ENCODE peak calls at places on chromosomes 6 and 20, in nine cellular contexts. One of them, this sample, is unnamed.

GRCh38 chr6:149059557-149059956 is 258.0 kb upstream of the TAB2 start:
- DNase-seq in cardiac fibroblast: no peak
- DNase-seq in upper lobe of right lung: no peak
- DNase-seq in HFFc6: no peak
- DNase-seq in SK-N-SH: no peak
- DNase-seq in PC-9: no peak
- DNase-seq in spleen: no peak
- DNase-seq in MM.1S: no peak
- DNase-seq in A549: no peak
- DNase-seq in this sample: no peak

GRCh38 chr6:113635222-113635970 is 221.7 kb upstream of the MARCKS start:
- DNase-seq in cardiac fibroblast: no peak
- DNase-seq in HFFc6: no peak
- DNase-seq in spleen: no peak
- DNase-seq in MM.1S: no peak
- DNase-seq in upper lobe of right lung: no peak
- DNase-seq in A549: no peak
- DNase-seq in SK-N-SH: no peak
- DNase-seq in PC-9: no peak
- DNase-seq in this sample: no peak

GRCh38 chr6:139990865-139991264 is 616.4 kb upstream of the CITED2 start:
- DNase-seq in A549: no peak
- DNase-seq in MM.1S: no peak
- DNase-seq in PC-9: no peak
- DNase-seq in spleen: no peak
- DNase-seq in upper lobe of right lung: no peak
- DNase-seq in cardiac fibroblast: peak; percentile 54
- DNase-seq in HFFc6: no peak
- DNase-seq in SK-N-SH: no peak
- DNase-seq in this sample: no peak

GRCh38 chr6:29943053-29943966 is 978 bp downstream of the HLA-A start:
- DNase-seq in spleen: peak; percentile 84
- DNase-seq in SK-N-SH: peak; percentile 50
- DNase-seq in HFFc6: no peak
- DNase-seq in cardiac fibroblast: no peak
- DNase-seq in PC-9: no peak
- DNase-seq in upper lobe of right lung: no peak
- DNase-seq in MM.1S: no peak
- DNase-seq in A549: no peak
- DNase-seq in this sample: no peak

GRCh38 chr6:167077241-167077932 is 45.5 kb upstream of the CCR6 start:
- DNase-seq in SK-N-SH: no peak
- DNase-seq in A549: no peak
- DNase-seq in PC-9: no peak
- DNase-seq in HFFc6: no peak
- DNase-seq in cardiac fibroblast: no peak
- DNase-seq in upper lobe of right lung: no peak
- DNase-seq in spleen: no peak
- DNase-seq in MM.1S: no peak
- DNase-seq in this sample: no peak

GRCh38 chr20:35796556-35796955 is 24.7 kb downstream of the PHF20 start:
- DNase-seq in A549: no peak
- DNase-seq in SK-N-SH: no peak
- DNase-seq in upper lobe of right lung: no peak
- DNase-seq in HFFc6: no peak
- DNase-seq in cardiac fibroblast: no peak
- DNase-seq in PC-9: no peak
- DNase-seq in spleen: no peak
- DNase-seq in MM.1S: no peak
- DNase-seq in this sample: no peak

GRCh38 chr6:51514396-51515051 is 572.9 kb downstream of the PKHD1 start:
- DNase-seq in A549: no peak
- DNase-seq in HFFc6: no peak
- DNase-seq in PC-9: no peak
- DNase-seq in upper lobe of right lung: no peak
- DNase-seq in cardiac fibroblast: no peak
- DNase-seq in SK-N-SH: no peak
- DNase-seq in MM.1S: no peak
- DNase-seq in spleen: no peak
- DNase-seq in this sample: no peak

GRCh38 chr6:138289739-138290138 is 71.4 kb upstream of the PBOV1 start:
- DNase-seq in HFFc6: no peak
- DNase-seq in MM.1S: peak; percentile 30
- DNase-seq in A549: peak; percentile 6
- DNase-seq in cardiac fibroblast: no peak
- DNase-seq in SK-N-SH: peak; percentile 28
- DNase-seq in spleen: peak; percentile 60
- DNase-seq in PC-9: no peak
- DNase-seq in upper lobe of right lung: no peak
- DNase-seq in this sample: no peak

GRCh38 chr20:63539441-63540370 is 2.5 kb upstream of the PTK6 start:
- DNase-seq in HFFc6: no peak
- DNase-seq in PC-9: no peak
- DNase-seq in cardiac fibroblast: no peak
- DNase-seq in A549: no peak
- DNase-seq in SK-N-SH: no peak
- DNase-seq in spleen: no peak
- DNase-seq in upper lobe of right lung: no peak
- DNase-seq in MM.1S: no peak
- DNase-seq in this sample: no peak

GRCh38 chr20:61014486-61014885 is 237.6 kb upstream of the CDH4 start:
- DNase-seq in HFFc6: no peak
- DNase-seq in upper lobe of right lung: no peak
- DNase-seq in MM.1S: no peak
- DNase-seq in SK-N-SH: no peak
- DNase-seq in spleen: no peak
- DNase-seq in A549: no peak
- DNase-seq in cardiac fibroblast: no peak
- DNase-seq in PC-9: no peak
- DNase-seq in this sample: no peak

GRCh38 chr20:33030569-33030968 is 879 bp upstream of the BPIFB6 start:
- DNase-seq in cardiac fibroblast: no peak
- DNase-seq in MM.1S: no peak
- DNase-seq in SK-N-SH: no peak
- DNase-seq in A549: no peak
- DNase-seq in HFFc6: no peak
- DNase-seq in spleen: no peak
- DNase-seq in upper lobe of right lung: no peak
- DNase-seq in PC-9: no peak
- DNase-seq in this sample: no peak

GRCh38 chr6:142800240-142800639 is 144.7 kb downstream of the HIVEP2 start:
- DNase-seq in SK-N-SH: no peak
- DNase-seq in cardiac fibroblast: no peak
- DNase-seq in HFFc6: no peak
- DNase-seq in spleen: no peak
- DNase-seq in PC-9: no peak
- DNase-seq in upper lobe of right lung: no peak
- DNase-seq in MM.1S: no peak
- DNase-seq in A549: no peak
- DNase-seq in this sample: no peak

GRCh38 chr6:164998297-164998696 is 311.1 kb downstream of the C6orf118 start:
- DNase-seq in cardiac fibroblast: no peak
- DNase-seq in spleen: no peak
- DNase-seq in A549: no peak
- DNase-seq in PC-9: no peak
- DNase-seq in MM.1S: no peak
- DNase-seq in SK-N-SH: no peak
- DNase-seq in HFFc6: no peak
- DNase-seq in upper lobe of right lung: no peak
- DNase-seq in this sample: no peak
- TF ChIP-seq CTCF in cardiac fibroblast: no peak
- TF ChIP-seq CTCF in spleen: no peak
- TF ChIP-seq CTCF in A549: no peak
- TF ChIP-seq CTCF in PC-9: no peak
- TF ChIP-seq CTCF in MM.1S: no peak
- TF ChIP-seq CTCF in SK-N-SH: no peak
- TF ChIP-seq CTCF in HFFc6: no peak
- TF ChIP-seq CTCF in upper lobe of right lung: no peak
- TF ChIP-seq CTCF in this sample: no peak

GRCh38 chr6:6317386-6317785 is 3.1 kb downstream of the F13A1 start:
- DNase-seq in SK-N-SH: no peak
- DNase-seq in A549: no peak
- DNase-seq in PC-9: no peak
- DNase-seq in HFFc6: no peak
- DNase-seq in cardiac fibroblast: no peak
- DNase-seq in upper lobe of right lung: no peak
- DNase-seq in MM.1S: no peak
- DNase-seq in spleen: no peak
- DNase-seq in this sample: no peak

GRCh38 chr6:6317825-6318733 is 2.4 kb downstream of the F13A1 start:
- DNase-seq in MM.1S: no peak
- DNase-seq in upper lobe of right lung: no peak
- DNase-seq in SK-N-SH: no peak
- DNase-seq in A549: no peak
- DNase-seq in HFFc6: no peak
- DNase-seq in spleen: no peak
- DNase-seq in cardiac fibroblast: no peak
- DNase-seq in PC-9: no peak
- DNase-seq in this sample: no peak

GRCh38 chr6:6313012-6313411 is 7.5 kb downstream of the F13A1 start:
- DNase-seq in cardiac fibroblast: no peak
- DNase-seq in A549: no peak
- DNase-seq in SK-N-SH: no peak
- DNase-seq in HFFc6: no peak
- DNase-seq in upper lobe of right lung: no peak
- DNase-seq in MM.1S: no peak
- DNase-seq in spleen: no peak
- DNase-seq in PC-9: no peak
- DNase-seq in this sample: no peak

GRCh38 chr6:6315660-6316059 is 4.8 kb downstream of the F13A1 start:
- DNase-seq in MM.1S: peak; percentile 38
- DNase-seq in upper lobe of right lung: no peak
- DNase-seq in HFFc6: peak; percentile 4
- DNase-seq in cardiac fibroblast: peak; percentile 55
- DNase-seq in A549: peak; percentile 6
- DNase-seq in spleen: no peak
- DNase-seq in PC-9: no peak
- DNase-seq in SK-N-SH: peak; percentile 52
- DNase-seq in this sample: peak; percentile 9

GRCh38 chr6:6314601-6315000 is 5.9 kb downstream of the F13A1 start:
- DNase-seq in HFFc6: no peak
- DNase-seq in SK-N-SH: no peak
- DNase-seq in upper lobe of right lung: no peak
- DNase-seq in spleen: no peak
- DNase-seq in PC-9: no peak
- DNase-seq in cardiac fibroblast: no peak
- DNase-seq in A549: no peak
- DNase-seq in MM.1S: no peak
- DNase-seq in this sample: no peak
- TF ChIP-seq CTCF in HFFc6: no peak
- TF ChIP-seq CTCF in SK-N-SH: no peak
- TF ChIP-seq CTCF in upper lobe of right lung: no peak
- TF ChIP-seq CTCF in spleen: no peak
- TF ChIP-seq CTCF in PC-9: no peak
- TF ChIP-seq CTCF in cardiac fibroblast: no peak
- TF ChIP-seq CTCF in A549: no peak
- TF ChIP-seq CTCF in MM.1S: no peak
- TF ChIP-seq CTCF in this sample: no peak

GRCh38 chr6:133761706-133762105 is 127.2 kb upstream of the TCF21 start:
- DNase-seq in A549: no peak
- DNase-seq in cardiac fibroblast: peak; percentile 68
- DNase-seq in HFFc6: peak; percentile 58
- DNase-seq in spleen: no peak
- DNase-seq in MM.1S: no peak
- DNase-seq in upper lobe of right lung: no peak
- DNase-seq in SK-N-SH: no peak
- DNase-seq in PC-9: no peak
- DNase-seq in this sample: no peak
- TF ChIP-seq CTCF in A549: no peak
- TF ChIP-seq CTCF in cardiac fibroblast: no peak
- TF ChIP-seq CTCF in HFFc6: no peak
- TF ChIP-seq CTCF in spleen: no peak
- TF ChIP-seq CTCF in MM.1S: no peak
- TF ChIP-seq CTCF in upper lobe of right lung: no peak
- TF ChIP-seq CTCF in SK-N-SH: no peak
- TF ChIP-seq CTCF in PC-9: no peak
- TF ChIP-seq CTCF in this sample: no peak

GRCh38 chr6:32167761-32168262 is 3.4 kb downstream of the EGFL8 start:
- DNase-seq in PC-9: no peak
- DNase-seq in spleen: peak; percentile 13
- DNase-seq in upper lobe of right lung: no peak
- DNase-seq in SK-N-SH: no peak
- DNase-seq in A549: no peak
- DNase-seq in MM.1S: no peak
- DNase-seq in cardiac fibroblast: no peak
- DNase-seq in HFFc6: no peak
- DNase-seq in this sample: no peak

GRCh38 chr6:32166411-32167061 is 2.1 kb downstream of the EGFL8 start:
- DNase-seq in SK-N-SH: no peak
- DNase-seq in A549: no peak
- DNase-seq in cardiac fibroblast: no peak
- DNase-seq in spleen: peak; percentile 65
- DNase-seq in HFFc6: no peak
- DNase-seq in PC-9: no peak
- DNase-seq in upper lobe of right lung: no peak
- DNase-seq in MM.1S: no peak
- DNase-seq in this sample: no peak

GRCh38 chr6:32168350-32168749 is 4.0 kb downstream of the EGFL8 start:
- DNase-seq in A549: no peak
- DNase-seq in MM.1S: no peak
- DNase-seq in SK-N-SH: no peak
- DNase-seq in spleen: peak; percentile 45
- DNase-seq in PC-9: no peak
- DNase-seq in HFFc6: no peak
- DNase-seq in upper lobe of right lung: no peak
- DNase-seq in cardiac fibroblast: no peak
- DNase-seq in this sample: no peak

GRCh38 chr6:32168807-32169206 is 4.4 kb downstream of the EGFL8 start:
- DNase-seq in upper lobe of right lung: no peak
- DNase-seq in cardiac fibroblast: peak; percentile 19
- DNase-seq in PC-9: no peak
- DNase-seq in spleen: no peak
- DNase-seq in SK-N-SH: no peak
- DNase-seq in A549: no peak
- DNase-seq in MM.1S: no peak
- DNase-seq in HFFc6: no peak
- DNase-seq in this sample: no peak

GRCh38 chr6:32167154-32167760 is 2.9 kb downstream of the EGFL8 start:
- DNase-seq in cardiac fibroblast: no peak
- DNase-seq in PC-9: no peak
- DNase-seq in MM.1S: no peak
- DNase-seq in A549: no peak
- DNase-seq in SK-N-SH: no peak
- DNase-seq in spleen: peak; percentile 71
- DNase-seq in upper lobe of right lung: no peak
- DNase-seq in HFFc6: no peak
- DNase-seq in this sample: no peak
- TF ChIP-seq CTCF in cardiac fibroblast: no peak
- TF ChIP-seq CTCF in PC-9: no peak
- TF ChIP-seq CTCF in MM.1S: no peak
- TF ChIP-seq CTCF in A549: no peak
- TF ChIP-seq CTCF in SK-N-SH: no peak
- TF ChIP-seq CTCF in spleen: no peak
- TF ChIP-seq CTCF in upper lobe of right lung: no peak
- TF ChIP-seq CTCF in HFFc6: no peak
- TF ChIP-seq CTCF in this sample: no peak

This sample was measured in HFF-Myc.